ENCODE peak calls at places on chromosome X, in four cellular contexts. One of them, this sample, is unnamed.
A peak's percentile ranks its signal among the peaks of the same experiment; 100 is the strongest.

GRCh38 chrX:123215397-123216089 is 31.5 kb downstream of the GRIA3 start:
- DNase-seq in aorta: no peak
- DNase-seq in uterus: no peak
- DNase-seq in cardiac muscle cell: no peak
- DNase-seq in this sample: no peak

GRCh38 chrX:110082156-110082555 is 79.2 kb downstream of the TMEM164 start:
- DNase-seq in aorta: no peak
- DNase-seq in uterus: no peak
- DNase-seq in cardiac muscle cell: peak; percentile 94
- DNase-seq in this sample: no peak

GRCh38 chrX:119391279-119391678 is 7.9 kb upstream of the SLC25A43 start:
- DNase-seq in aorta: no peak
- DNase-seq in uterus: no peak
- DNase-seq in cardiac muscle cell: peak; percentile 55
- DNase-seq in this sample: no peak

GRCh38 chrX:352181-352580 is 33.6 kb upstream of the GTPBP6 start:
- DNase-seq in aorta: no peak
- DNase-seq in uterus: no peak
- DNase-seq in cardiac muscle cell: no peak
- DNase-seq in this sample: no peak

GRCh38 chrX:48578661-48579128 is 4.4 kb downstream of the RBM3 start:
- DNase-seq in aorta: no peak
- DNase-seq in uterus: no peak
- DNase-seq in cardiac muscle cell: no peak
- DNase-seq in this sample: no peak

GRCh38 chrX:103616676-103617186 is 9.0 kb downstream of the TCEAL3 start:
- DNase-seq in aorta: no peak
- DNase-seq in uterus: no peak
- DNase-seq in cardiac muscle cell: no peak
- DNase-seq in this sample: no peak

GRCh38 chrX:151543706-151544105 is 19.8 kb upstream of the PASD1 start:
- DNase-seq in aorta: no peak
- DNase-seq in uterus: no peak
- DNase-seq in cardiac muscle cell: no peak
- DNase-seq in this sample: no peak

GRCh38 chrX:111131572-111131971 is 35.6 kb downstream of the PAK3 start:
- DNase-seq in aorta: no peak
- DNase-seq in uterus: no peak
- DNase-seq in cardiac muscle cell: no peak
- DNase-seq in this sample: no peak

GRCh38 chrX:78383594-78383993 is 56.2 kb upstream of the CYSLTR1 start:
- DNase-seq in aorta: no peak
- DNase-seq in uterus: no peak
- DNase-seq in cardiac muscle cell: no peak
- DNase-seq in this sample: no peak

GRCh38 chrX:64894454-64895038 is 81.7 kb downstream of the ZC4H2 start:
- DNase-seq in aorta: no peak
- DNase-seq in uterus: no peak
- DNase-seq in cardiac muscle cell: no peak
- DNase-seq in this sample: peak; percentile 33

GRCh38 chrX:109312757-109313156 is 169.1 kb downstream of the GUCY2F start:
- DNase-seq in aorta: no peak
- DNase-seq in uterus: no peak
- DNase-seq in cardiac muscle cell: peak; percentile 6
- DNase-seq in this sample: no peak

GRCh38 chrX:40501456-40501855 is 79.3 kb upstream of the ATP6AP2 start:
- DNase-seq in aorta: no peak
- DNase-seq in uterus: no peak
- DNase-seq in cardiac muscle cell: no peak
- DNase-seq in this sample: no peak

GRCh38 chrX:23656684-23657083 is 10.6 kb upstream of the PRDX4 start:
- DNase-seq in aorta: no peak
- DNase-seq in uterus: no peak
- DNase-seq in cardiac muscle cell: no peak
- DNase-seq in this sample: no peak

GRCh38 chrX:69109036-69109663 is 56.1 kb downstream of the PJA1 start:
- DNase-seq in aorta: no peak
- DNase-seq in uterus: no peak
- DNase-seq in cardiac muscle cell: no peak
- DNase-seq in this sample: no peak

GRCh38 chrX:83278988-83279387 is 229.1 kb upstream of the POU3F4 start:
- DNase-seq in aorta: no peak
- DNase-seq in uterus: no peak
- DNase-seq in cardiac muscle cell: no peak
- DNase-seq in this sample: no peak

GRCh38 chrX:124216396-124217124 is 115.9 kb upstream of the TEX13D start:
- DNase-seq in aorta: no peak
- DNase-seq in uterus: no peak
- DNase-seq in cardiac muscle cell: no peak
- DNase-seq in this sample: no peak

GRCh38 chrX:16653424-16653823 is 3.5 kb downstream of the S100G start:
- DNase-seq in aorta: no peak
- DNase-seq in uterus: no peak
- DNase-seq in cardiac muscle cell: no peak
- DNase-seq in this sample: no peak

GRCh38 chrX:54435121-54435520 is 5.1 kb upstream of the TSR2 start:
- DNase-seq in aorta: no peak
- DNase-seq in uterus: no peak
- DNase-seq in cardiac muscle cell: no peak
- DNase-seq in this sample: no peak

GRCh38 chrX:38150993-38151392 is 69.7 kb downstream of the SRPX start:
- DNase-seq in aorta: no peak
- DNase-seq in uterus: no peak
- DNase-seq in cardiac muscle cell: no peak
- DNase-seq in this sample: no peak

GRCh38 chrX:103234869-103235268 is 20.0 kb downstream of the BEX4 start:
- DNase-seq in aorta: no peak
- DNase-seq in uterus: no peak
- DNase-seq in cardiac muscle cell: no peak
- DNase-seq in this sample: no peak

GRCh38 chrX:118975831-118976598 is 1.6 kb downstream of the LONRF3 start:
- DNase-seq in aorta: peak; percentile 93
- DNase-seq in uterus: peak; percentile 77
- DNase-seq in cardiac muscle cell: peak; percentile 58
- DNase-seq in this sample: peak; percentile 60

GRCh38 chrX:17812763-17813162 is 48.3 kb downstream of the RAI2 start:
- DNase-seq in aorta: no peak
- DNase-seq in uterus: peak; percentile 57
- DNase-seq in cardiac muscle cell: peak; percentile 7
- DNase-seq in this sample: no peak

GRCh38 chrX:39211501-39211900 is 410.2 kb downstream of the MID1IP1 start:
- DNase-seq in aorta: no peak
- DNase-seq in uterus: no peak
- DNase-seq in cardiac muscle cell: no peak
- DNase-seq in this sample: no peak

GRCh38 chrX:111511477-111511876 is at the start of gene SERTM2:
- DNase-seq in aorta: no peak
- DNase-seq in uterus: peak; percentile 23
- DNase-seq in cardiac muscle cell: peak; percentile 27
- DNase-seq in this sample: no peak

GRCh38 chrX:53056292-53056691 is 7.7 kb downstream of the GPR173 start:
- DNase-seq in aorta: no peak
- DNase-seq in uterus: no peak
- DNase-seq in cardiac muscle cell: no peak
- DNase-seq in this sample: no peak

GRCh38 chrX:81241753-81242152 is 39.9 kb downstream of the SH3BGRL start:
- DNase-seq in aorta: no peak
- DNase-seq in uterus: no peak
- DNase-seq in cardiac muscle cell: no peak
- DNase-seq in this sample: no peak

GRCh38 chrX:153465691-153466380 is 4.5 kb downstream of the HAUS7 start:
- DNase-seq in aorta: no peak
- DNase-seq in uterus: no peak
- DNase-seq in cardiac muscle cell: no peak
- DNase-seq in this sample: no peak

GRCh38 chrX:153464116-153464515 is 6.3 kb downstream of the HAUS7 start:
- DNase-seq in aorta: no peak
- DNase-seq in uterus: no peak
- DNase-seq in cardiac muscle cell: no peak
- DNase-seq in this sample: no peak

GRCh38 chrX:153462291-153462690 is 8.1 kb downstream of the HAUS7 start:
- DNase-seq in aorta: no peak
- DNase-seq in uterus: no peak
- DNase-seq in cardiac muscle cell: no peak
- DNase-seq in this sample: no peak

GRCh38 chrX:153463031-153463430 is 7.3 kb downstream of the HAUS7 start:
- DNase-seq in aorta: no peak
- DNase-seq in uterus: no peak
- DNase-seq in cardiac muscle cell: no peak
- DNase-seq in this sample: no peak

GRCh38 chrX:153463556-153463955 is 6.8 kb downstream of the HAUS7 start:
- DNase-seq in aorta: no peak
- DNase-seq in uterus: no peak
- DNase-seq in cardiac muscle cell: no peak
- DNase-seq in this sample: no peak
- H3K9me3 ChIP-seq in aorta: no peaks in the 10 kb centered on the region
- H3K9me3 ChIP-seq in uterus: no peaks in the 10 kb centered on the region
- H3K9me3 ChIP-seq in cardiac muscle cell: no peaks in the 10 kb centered on the region
- H3K9me3 ChIP-seq in this sample: no peaks in the 10 kb centered on the region

GRCh38 chrX:13081385-13082285 is 37.2 kb upstream of the FAM9C start:
- DNase-seq in aorta: no peak
- DNase-seq in uterus: no peak
- DNase-seq in cardiac muscle cell: peak; percentile 66
- DNase-seq in this sample: peak; percentile 47
- H3K4me1 ChIP-seq in aorta: peaks cover 3% of the 10 kb centered on the region
- H3K4me1 ChIP-seq in uterus: no peaks in the 10 kb centered on the region
- H3K4me1 ChIP-seq in cardiac muscle cell: no peaks in the 10 kb centered on the region
- H3K4me1 ChIP-seq in this sample: peaks cover 100% of the 10 kb centered on the region

GRCh38 chrX:136585960-136586359 is 53.9 kb downstream of the VGLL1 start:
- DNase-seq in aorta: no peak
- DNase-seq in uterus: no peak
- DNase-seq in cardiac muscle cell: no peak
- DNase-seq in this sample: no peak
- H3K9me3 ChIP-seq in aorta: no peaks in the 10 kb centered on the region
- H3K9me3 ChIP-seq in uterus: no peaks in the 10 kb centered on the region
- H3K9me3 ChIP-seq in cardiac muscle cell: no peaks in the 10 kb centered on the region
- H3K9me3 ChIP-seq in this sample: no peaks in the 10 kb centered on the region

DNA sequence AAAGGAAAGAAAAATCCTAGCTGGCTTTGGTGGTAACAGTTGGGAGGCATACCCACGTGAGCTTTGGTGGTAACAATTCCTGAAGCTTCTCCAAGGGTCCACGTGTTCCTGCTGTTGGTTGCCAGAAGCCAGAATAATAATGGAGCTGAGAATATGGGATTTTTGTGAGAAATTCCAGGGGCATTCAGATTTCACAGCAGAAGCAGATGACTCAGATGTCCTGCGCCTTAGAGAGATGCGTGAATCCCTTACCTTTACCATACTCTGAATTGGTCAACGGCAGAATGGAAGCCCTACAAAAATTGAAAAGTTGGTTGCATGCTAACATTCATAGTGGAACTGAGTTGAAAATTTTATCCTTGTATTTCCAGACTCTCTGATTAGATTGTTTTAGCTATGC is 28.8 kb downstream of the PHEX start:
- DNase-seq in aorta: no peak
- DNase-seq in uterus: no peak
- DNase-seq in cardiac muscle cell: peak; percentile 15
- DNase-seq in this sample: no peak
- H3K4me1 ChIP-seq in aorta: no peaks in the 10 kb centered on the region
- H3K4me1 ChIP-seq in uterus: no peaks in the 10 kb centered on the region
- H3K4me1 ChIP-seq in cardiac muscle cell: peaks cover 11% of the 10 kb centered on the region
- H3K4me1 ChIP-seq in this sample: no peaks in the 10 kb centered on the region

DNA sequence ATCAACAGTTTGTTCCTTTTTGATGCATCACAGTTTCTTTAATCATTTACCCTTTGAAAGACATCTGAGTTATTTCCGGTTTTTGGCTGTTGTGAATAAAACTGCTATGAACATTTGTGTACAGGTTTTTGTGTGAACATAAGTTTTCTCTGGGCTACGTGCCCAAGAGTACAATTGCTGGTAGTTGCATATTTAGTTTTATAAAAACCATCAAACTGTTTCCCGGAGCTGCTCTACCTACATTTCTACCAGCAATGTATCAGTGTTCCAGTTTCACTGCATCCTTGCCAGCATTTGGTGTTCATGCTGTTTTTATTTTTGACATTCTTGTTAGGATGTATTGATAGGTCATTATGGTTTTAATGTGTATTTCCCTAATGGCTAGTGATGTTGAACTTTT is 17.3 kb downstream of the KDM6A start:
- DNase-seq in aorta: no peak
- DNase-seq in uterus: no peak
- DNase-seq in cardiac muscle cell: no peak
- DNase-seq in this sample: no peak
- H3K9me3 ChIP-seq in aorta: no peaks in the 10 kb centered on the region
- H3K9me3 ChIP-seq in uterus: no peaks in the 10 kb centered on the region
- H3K9me3 ChIP-seq in cardiac muscle cell: no peaks in the 10 kb centered on the region
- H3K9me3 ChIP-seq in this sample: no peaks in the 10 kb centered on the region

GRCh38 chrX:10797493-10797892 is 177.1 kb upstream of the MID1 start:
- DNase-seq in aorta: no peak
- DNase-seq in uterus: no peak
- DNase-seq in cardiac muscle cell: peak; percentile 15
- DNase-seq in this sample: no peak
- H3K4me1 ChIP-seq in aorta: no peaks in the 10 kb centered on the region
- H3K4me1 ChIP-seq in uterus: peaks cover 6% of the 10 kb centered on the region
- H3K4me1 ChIP-seq in cardiac muscle cell: peaks cover 4% of the 10 kb centered on the region
- H3K4me1 ChIP-seq in this sample: no peaks in the 10 kb centered on the region

DNA sequence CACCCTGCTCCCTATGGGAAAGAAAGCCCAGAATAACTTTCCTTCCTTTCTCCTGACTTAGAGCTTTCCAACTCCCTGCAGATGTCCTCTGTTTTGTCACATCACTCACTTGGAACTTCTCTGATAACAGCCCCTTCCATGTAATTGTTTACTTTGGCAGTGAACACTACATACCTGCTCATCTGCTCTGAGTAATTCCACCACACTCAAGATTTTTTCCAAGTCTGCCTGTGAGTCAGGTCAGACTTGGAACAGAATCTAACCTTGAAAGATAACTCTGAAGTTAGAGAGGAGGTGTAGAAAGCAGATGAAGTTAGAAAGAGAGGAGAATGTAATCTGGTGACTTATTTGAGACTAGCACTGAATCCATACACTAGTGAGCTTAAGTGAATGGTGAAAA is 7.4 kb downstream of the MAGEB10 start:
- DNase-seq in aorta: no peak
- DNase-seq in uterus: no peak
- DNase-seq in cardiac muscle cell: peak; percentile 4
- DNase-seq in this sample: no peak
- H3K9me3 ChIP-seq in aorta: no peaks in the 10 kb centered on the region
- H3K9me3 ChIP-seq in uterus: no peaks in the 10 kb centered on the region
- H3K9me3 ChIP-seq in cardiac muscle cell: no peaks in the 10 kb centered on the region
- H3K9me3 ChIP-seq in this sample: no peaks in the 10 kb centered on the region

GRCh38 chrX:2708601-2709200 is 17.6 kb downstream of the CD99 start:
- DNase-seq in aorta: peak; percentile 65
- DNase-seq in uterus: no peak
- DNase-seq in cardiac muscle cell: no peak
- DNase-seq in this sample: no peak
- H3K4me1 ChIP-seq in aorta: no peaks in the 10 kb centered on the region
- H3K4me1 ChIP-seq in uterus: peaks cover 21% of the 10 kb centered on the region
- H3K4me1 ChIP-seq in cardiac muscle cell: peaks cover 35% of the 10 kb centered on the region
- H3K4me1 ChIP-seq in this sample: peaks cover 79% of the 10 kb centered on the region